ENCODE peak calls at places on chromosomes 13 and 19, in six cellular contexts. U, O, T, J, E and I are unnamed samples.
A peak's percentile ranks its signal among the peaks of the same experiment; 100 is the strongest.

GRCh38 chr13:54975676-54976075 is 1947.1 kb downstream of the OLFM4 start:
- DNase-seq in U (no peak), O (no peak), T (no peak), J (no peak), E (no peak), I (no peak)

GRCh38 chr19:5690955-5691204 is 785 bp downstream of the RPL36 start:
- DNase-seq in U (no peak), O (no peak), T (no peak), J (no peak), E (no peak), I (no peak)

GRCh38 chr13:99996177-99996705 is 14.7 kb downstream of the ZIC2 start:
- DNase-seq in U (no peak), O (no peak), T (peak; percentile 32), J (no peak), E (no peak), I (no peak)

GRCh38 chr13:99288069-99288468 is 19.1 kb downstream of the GPR183 start:
- DNase-seq in U (no peak), O (no peak), T (peak; percentile 10), J (no peak), E (no peak), I (no peak)

GRCh38 chr13:41416276-41416675 is 41.1 kb upstream of the RGCC start:
- DNase-seq in U (no peak), O (no peak), T (no peak), J (no peak), E (no peak), I (no peak)

GRCh38 chr13:84590663-84591062 is 708.4 kb upstream of the SLITRK1 start:
- DNase-seq in U (no peak), O (no peak), T (no peak), J (no peak), E (no peak), I (no peak)

GRCh38 chr19:38194061-38194701 is 29.8 kb downstream of the DPF1 start:
- DNase-seq in U (no peak), O (no peak), T (peak; percentile 99), J (no peak), E (no peak), I (no peak)

GRCh38 chr13:44014501-44014900 is 134.8 kb downstream of the LACC1 start:
- DNase-seq in U (no peak), O (no peak), T (no peak), J (no peak), E (no peak), I (no peak)

GRCh38 chr19:45972944-45973525 is 630 bp downstream of the NOVA2 start:
- DNase-seq in U (no peak), O (no peak), T (no peak), J (no peak), E (no peak), I (no peak)

GRCh38 chr13:34085199-34085598 is 267.2 kb downstream of the RFC3 start:
- DNase-seq in U (no peak), O (no peak), T (no peak), J (no peak), E (no peak), I (no peak)

GRCh38 chr19:29193116-29193515 is 19.8 kb downstream of the UQCRFS1 start:
- DNase-seq in U (no peak), O (no peak), T (no peak), J (no peak), E (no peak), I (no peak)

GRCh38 chr19:16134510-16134909 is 9.0 kb upstream of the HSH2D start:
- DNase-seq in U (no peak), O (no peak), T (no peak), J (no peak), E (no peak), I (no peak)

GRCh38 chr19:28846094-28846812 is 366.7 kb downstream of the UQCRFS1 start:
- DNase-seq in U (no peak), O (no peak), T (no peak), J (no peak), E (no peak), I (no peak)

GRCh38 chr19:57241181-57241580 is 749 bp downstream of the ZNF805 start:
- DNase-seq in U (no peak), O (no peak), T (no peak), J (no peak), E (no peak), I (no peak)

GRCh38 chr13:99307247-99307646 is at the start of gene GPR183:
- DNase-seq in U (no peak), O (no peak), T (no peak), J (no peak), E (no peak), I (no peak)

GRCh38 chr13:105611424-105611823 is 924.0 kb downstream of the EFNB2 start:
- DNase-seq in U (no peak), O (no peak), T (no peak), J (no peak), E (no peak), I (no peak)

GRCh38 chr13:67146523-67147130 is 83.5 kb downstream of the PCDH9 start:
- DNase-seq in U (no peak), O (no peak), T (no peak), J (no peak), E (no peak), I (no peak)

GRCh38 chr13:50140153-50140552 is 124.9 kb downstream of the KCNRG start:
- DNase-seq in U (no peak), O (no peak), T (no peak), J (no peak), E (no peak), I (no peak)

GRCh38 chr19:16371540-16371986 is 46.9 kb downstream of the KLF2 start:
- DNase-seq in U (peak; percentile 85), O (peak; percentile 79), T (no peak), J (no peak), E (peak; percentile 92), I (peak; percentile 87)

GRCh38 chr19:39363909-39364457 is 21.8 kb downstream of the SAMD4B start:
- DNase-seq in U (no peak), O (no peak), T (peak; percentile 11), J (no peak), E (no peak), I (no peak)

GRCh38 chr19:55212447-55212846 is 3.1 kb upstream of the PTPRH start:
- DNase-seq in U (peak; percentile 72), O (no peak), T (peak; percentile 5), J (peak; percentile 40), E (no peak), I (peak; percentile 80)

GRCh38 chr19:15332311-15332996 is at the start of gene BRD4:
- DNase-seq in U (peak; percentile 79), O (peak; percentile 58), T (peak; percentile 51), J (no peak), E (peak; percentile 74), I (peak; percentile 64)

GRCh38 chr13:66506979-66507378 is 723.2 kb downstream of the PCDH9 start:
- DNase-seq in U (no peak), O (no peak), T (peak; percentile 32), J (no peak), E (no peak), I (no peak)

GRCh38 chr13:25732146-25732865 is 319.5 kb downstream of the SHISA2 start:
- DNase-seq in U (no peak), O (no peak), T (no peak), J (no peak), E (no peak), I (no peak)

GRCh38 chr19:32322541-32322940 is 22.9 kb upstream of the ZNF507 start:
- DNase-seq in U (no peak), O (no peak), T (no peak), J (no peak), E (no peak), I (no peak)

GRCh38 chr13:31982540-31982939 is 49.0 kb upstream of the FRY start:
- DNase-seq in U (peak; percentile 54), O (no peak), T (peak; percentile 12), J (peak; percentile 83), E (no peak), I (peak; percentile 63)

GRCh38 chr19:3275583-3276340 is 51.3 kb downstream of the CELF5 start:
- DNase-seq in U (peak; percentile 94), O (peak; percentile 91), T (peak; percentile 95), J (peak; percentile 80), E (peak; percentile 91), I (peak; percentile 93)

GRCh38 chr13:91454666-91455065 is 56.2 kb downstream of the GPC5 start:
- DNase-seq in U (no peak), O (no peak), T (no peak), J (no peak), E (no peak), I (no peak)

GRCh38 chr13:32178763-32179162 is 136.4 kb downstream of the ZAR1L start:
- DNase-seq in U (no peak), O (no peak), T (peak; percentile 56), J (no peak), E (no peak), I (no peak)

GRCh38 chr13:111661052-111661451 is 340.6 kb downstream of the TEX29 start:
- DNase-seq in U (no peak), O (no peak), T (no peak), J (no peak), E (no peak), I (no peak)

GRCh38 chr13:89227356-89227755 is 1556.2 kb downstream of the SLITRK5 start:
- DNase-seq in U (no peak), O (no peak), T (no peak), J (no peak), E (no peak), I (no peak)

GRCh38 chr13:106331116-106331515 is 204.3 kb downstream of the EFNB2 start:
- DNase-seq in U (no peak), O (no peak), T (no peak), J (no peak), E (no peak), I (no peak)

GRCh38 chr13:42393573-42394360 is 121.8 kb downstream of the AKAP11 start:
- DNase-seq in U (no peak), O (no peak), T (no peak), J (no peak), E (no peak), I (no peak)

GRCh38 chr13:113220877-113221276 is 11.5 kb downstream of the CUL4A start:
- DNase-seq in U (no peak), O (no peak), T (no peak), J (no peak), E (no peak), I (no peak)

GRCh38 chr19:55546822-55547614 is 1.7 kb upstream of the SBK3 start:
- DNase-seq in U (peak; percentile 46), O (no peak), T (no peak), J (no peak), E (no peak), I (peak; percentile 39)

GRCh38 chr13:99160415-99160814 is 40.2 kb upstream of the UBAC2 start:
- DNase-seq in U (no peak), O (no peak), T (no peak), J (no peak), E (no peak), I (no peak)

GRCh38 chr19:39135701-39136100 is 10.1 kb downstream of the PAK4 start:
- DNase-seq in U (no peak), O (no peak), T (no peak), J (no peak), E (no peak), I (no peak)

GRCh38 chr13:36981156-36981743 is 17.9 kb downstream of the ALG5 start:
- DNase-seq in U (no peak), O (no peak), T (peak; percentile 26), J (peak; percentile 40), E (no peak), I (no peak)

GRCh38 chr13:92537485-92537884 is 689.1 kb upstream of the GPC6 start:
- DNase-seq in U (no peak), O (no peak), T (no peak), J (no peak), E (no peak), I (no peak)